ENCODE peak calls at places on chromosomes 7 and 10, in four cellular contexts. E, T, O and I are unnamed samples.
A peak's percentile ranks its signal among the peaks of the same experiment; 100 is the strongest.

GRCh38 chr10:63757067-63757466 is 235.9 kb downstream of the REEP3 start:
- DNase-seq in E (no peak), T (no peak), O (no peak), I (no peak)

GRCh38 chr10:80260295-80261243 is 28.9 kb downstream of the MAT1A start:
- DNase-seq in E (peak; percentile 26), T (no peak), O (peak; percentile 69), I (no peak)

GRCh38 chr7:12975387-12975786 is 288.0 kb downstream of the ARL4A start:
- DNase-seq in E (no peak), T (no peak), O (no peak), I (no peak)

GRCh38 chr10:9302142-9302746 is 1247.8 kb downstream of the GATA3 start:
- DNase-seq in E (peak; percentile 79), T (no peak), O (peak; percentile 50), I (peak; percentile 53)

GRCh38 chr10:36494386-36494785 is 631.0 kb upstream of the ANKRD30A start:
- DNase-seq in E (peak; percentile 87), T (no peak), O (no peak), I (peak; percentile 87)

GRCh38 chr7:49597805-49598204 is 175.6 kb upstream of the VWC2 start:
- DNase-seq in E (no peak), T (no peak), O (no peak), I (no peak)

GRCh38 chr7:146499970-146500369 is 383.4 kb downstream of the CNTNAP2 start:
- DNase-seq in E (no peak), T (no peak), O (no peak), I (no peak)

GRCh38 chr10:133009218-133009954 is 67.0 kb upstream of the CFAP46 start:
- DNase-seq in E (no peak), T (no peak), O (peak; percentile 26), I (no peak)

GRCh38 chr7:127418459-127418858 is 26.0 kb upstream of the ZNF800 start:
- DNase-seq in E (no peak), T (no peak), O (no peak), I (no peak)

GRCh38 chr10:71921319-71922027 is 42.7 kb upstream of the CHST3 start:
- DNase-seq in E (no peak), T (no peak), O (peak; percentile 17), I (no peak)

GRCh38 chr7:140062528-140063299 is at the start of gene PARP12:
- DNase-seq in E (peak; percentile 85), T (peak; percentile 36), O (peak; percentile 97), I (peak; percentile 77)

GRCh38 chr7:157612009-157612663 is 275.3 kb downstream of the DNAJB6 start:
- DNase-seq in E (no peak), T (no peak), O (no peak), I (no peak)

GRCh38 chr7:77538908-77539212 is 1.8 kb downstream of the PTPN12 start:
- DNase-seq in E (no peak), T (no peak), O (no peak), I (no peak)

GRCh38 chr10:67772894-67773511 is 65.0 kb downstream of the DNAJC12 start:
- DNase-seq in E (no peak), T (peak; percentile 90), O (no peak), I (peak; percentile 55)

GRCh38 chr7:2646680-2647571 is 15.1 kb downstream of the TTYH3 start:
- DNase-seq in E (no peak), T (no peak), O (peak; percentile 97), I (no peak)

DNA sequence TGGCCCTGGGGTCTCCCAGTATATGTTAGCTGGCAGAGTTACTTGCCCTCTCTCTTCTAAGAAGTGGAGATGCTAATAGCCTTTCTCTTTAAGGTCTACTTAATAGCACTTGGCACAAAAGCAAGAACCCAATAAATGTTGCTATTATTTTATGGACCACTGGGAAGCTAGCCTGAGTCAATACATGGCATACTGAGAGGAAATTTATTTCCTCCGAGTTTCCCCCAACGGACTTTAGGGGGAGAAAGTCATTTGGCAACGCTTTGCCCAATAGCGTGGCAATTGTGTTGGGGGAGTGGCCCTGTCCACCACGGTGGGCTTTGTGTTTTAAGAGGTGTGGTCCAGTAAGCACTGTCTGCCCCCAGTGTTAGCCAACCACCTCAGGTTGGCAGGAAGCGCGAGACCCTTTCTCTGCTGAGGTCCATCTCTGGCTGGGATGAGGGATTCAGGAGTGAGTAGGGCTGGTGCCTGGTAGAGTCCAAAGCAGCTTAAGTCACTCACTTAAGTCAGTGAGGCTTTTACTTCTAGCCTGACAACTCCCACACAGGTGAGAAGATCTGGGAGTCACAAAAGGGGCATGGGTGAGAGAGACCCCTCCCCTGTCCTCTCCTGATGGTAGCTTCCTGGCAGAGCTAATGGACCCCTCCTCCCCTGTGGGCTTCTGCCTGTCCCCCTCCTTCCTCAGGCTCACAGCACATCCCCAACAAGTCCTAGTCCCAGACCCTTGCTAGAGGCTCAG is 87.6 kb upstream of the SMNDC1 start:
- DNase-seq in E (peak; percentile 90), T (no peak), O (no peak), I (no peak)
- TF ChIP-seq FOS in E (no peak), T (no peak), O (no peak), I (no peak)

DNA sequence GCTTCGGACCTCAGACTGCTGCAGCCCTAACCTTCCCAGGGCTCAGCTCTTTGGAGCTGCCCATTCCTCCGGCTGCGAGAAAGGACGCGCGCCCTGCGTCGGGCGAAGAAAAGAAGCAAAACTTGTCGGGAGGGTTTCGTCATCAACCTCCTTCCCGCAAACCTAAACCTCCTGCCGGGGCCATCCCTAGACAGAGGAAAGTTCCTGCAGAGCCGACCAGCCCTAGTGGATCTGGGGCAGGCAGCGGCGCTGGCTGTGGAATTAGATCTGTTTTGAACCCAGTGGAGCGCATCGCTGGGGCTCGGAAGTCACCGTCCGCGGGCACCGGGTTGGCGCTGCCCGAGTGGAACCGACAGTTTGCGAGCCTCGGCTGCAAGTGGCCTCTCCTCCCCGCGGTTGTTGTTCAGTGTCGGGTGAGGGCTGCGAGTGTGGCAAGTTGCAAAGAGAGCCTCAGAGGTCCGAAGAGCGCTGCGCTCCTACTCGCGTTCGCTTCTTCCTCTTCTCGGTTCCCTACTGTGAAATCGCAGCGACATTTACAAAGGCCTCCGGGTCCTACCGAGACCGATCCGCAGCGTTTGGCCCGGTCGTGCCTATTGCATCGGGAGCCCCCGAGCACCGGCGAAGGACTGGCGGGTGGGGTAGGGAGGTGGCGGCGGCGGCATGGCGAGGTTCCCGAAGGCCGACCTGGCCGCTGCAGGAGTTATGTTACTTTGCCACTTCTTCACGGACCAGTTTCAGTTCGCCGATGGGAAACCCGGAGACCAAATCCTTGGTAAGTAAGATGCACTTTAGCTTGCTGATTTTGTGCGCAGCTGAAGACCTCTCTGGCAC is at the start of gene PLXDC2:
- DNase-seq in E (peak; percentile 22), T (no peak), O (no peak), I (peak; percentile 36)
- TF ChIP-seq FOS in E (no peak), T (no peak), O (no peak), I (no peak)

DNA sequence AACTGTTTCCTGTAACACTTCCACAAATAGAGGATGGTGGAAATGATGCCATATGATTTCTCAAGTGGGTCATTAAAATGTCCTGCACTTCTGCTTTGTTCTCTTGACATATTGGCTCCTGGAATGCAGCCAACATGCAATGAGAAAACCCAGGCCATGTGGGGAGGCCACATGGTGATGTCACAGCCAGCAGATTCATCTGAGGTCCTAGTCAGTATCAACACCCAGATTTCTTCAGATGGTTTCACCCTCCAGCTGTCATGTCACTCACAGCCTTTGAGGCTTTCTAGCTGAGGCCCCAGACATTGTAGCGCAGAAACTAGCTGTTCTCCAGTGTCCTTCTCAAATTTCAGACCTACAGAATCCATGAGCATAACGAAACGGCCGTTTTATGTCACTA is 102.3 kb upstream of the NUPR2 start:
- DNase-seq in E (no peak), T (no peak), O (no peak), I (no peak)
- TF ChIP-seq FOS in E (no peak), T (no peak), O (no peak), I (no peak)

DNA sequence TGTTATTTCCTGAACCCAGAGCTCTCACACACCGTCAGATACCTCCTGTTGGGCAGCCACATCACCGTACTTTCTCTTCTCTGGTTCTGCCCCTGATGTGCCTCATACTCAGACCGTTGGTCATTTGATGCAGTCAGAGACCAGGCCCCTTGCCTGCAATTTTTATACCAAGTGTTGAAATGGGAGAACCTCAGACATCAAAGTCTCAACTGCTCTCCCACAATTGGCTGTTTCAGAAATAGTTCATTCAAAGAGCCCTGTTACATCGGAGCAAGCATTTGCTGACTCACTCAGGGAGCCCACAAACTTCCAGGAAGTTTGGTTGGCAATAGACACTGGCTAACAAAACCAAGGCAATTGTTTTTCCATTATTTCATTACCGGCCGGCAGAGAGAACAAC is 33.5 kb upstream of the ADAM12 start:
- DNase-seq in E (no peak), T (no peak), O (no peak), I (peak; percentile 90)
- TF ChIP-seq FOS in E (no peak), T (no peak), O (no peak), I (peak; percentile 41)

GRCh38 chr7:87564290-87564963 is 36.3 kb downstream of the ABCB1 start:
- DNase-seq in E (peak; percentile 7), T (no peak), O (no peak), I (no peak)
- TF ChIP-seq FOS in E (no peak), T (no peak), O (no peak), I (no peak)